ENCODE peak calls at places on chromosomes 16 and 17, in eight cellular contexts. One of them, this sample, is unnamed.
A peak's percentile ranks its signal among the peaks of the same experiment; 100 is the strongest.

GRCh38 chr17:64491034-64491860 is 5.6 kb downstream of the POLG2 start:
- DNase-seq in activated CD4-positive, alpha-beta T cell treated with anti-CD3 and anti-CD28 coated beads for 48 hours: peak; percentile 71
- DNase-seq in kidney epithelial cell: no peak
- DNase-seq in lower leg skin: no peak
- DNase-seq in fibroblast of pulmonary artery: peak; percentile 74
- DNase-seq in myocyte: peak; percentile 54
- DNase-seq in EH: peak; percentile 56
- DNase-seq in fibroblast of the conjunctiva: no peak
- DNase-seq in this sample: peak; percentile 22

GRCh38 chr16:75236736-75237397 is 14.6 kb downstream of the BCAR1 start:
- DNase-seq in activated CD4-positive, alpha-beta T cell treated with anti-CD3 and anti-CD28 coated beads for 48 hours: no peak
- DNase-seq in kidney epithelial cell: no peak
- DNase-seq in lower leg skin: no peak
- DNase-seq in fibroblast of pulmonary artery: no peak
- DNase-seq in myocyte: no peak
- DNase-seq in EH: no peak
- DNase-seq in fibroblast of the conjunctiva: no peak
- DNase-seq in this sample: no peak

GRCh38 chr17:34730816-34731215 is 151.4 kb downstream of the TMEM132E start:
- DNase-seq in activated CD4-positive, alpha-beta T cell treated with anti-CD3 and anti-CD28 coated beads for 48 hours: no peak
- DNase-seq in kidney epithelial cell: no peak
- DNase-seq in lower leg skin: peak; percentile 58
- DNase-seq in fibroblast of pulmonary artery: no peak
- DNase-seq in myocyte: no peak
- DNase-seq in EH: no peak
- DNase-seq in fibroblast of the conjunctiva: no peak
- DNase-seq in this sample: no peak

GRCh38 chr16:23965137-23965733 is 129.5 kb downstream of the PRKCB start:
- DNase-seq in activated CD4-positive, alpha-beta T cell treated with anti-CD3 and anti-CD28 coated beads for 48 hours: no peak
- DNase-seq in kidney epithelial cell: no peak
- DNase-seq in lower leg skin: peak; percentile 13
- DNase-seq in fibroblast of pulmonary artery: no peak
- DNase-seq in myocyte: no peak
- DNase-seq in EH: no peak
- DNase-seq in fibroblast of the conjunctiva: no peak
- DNase-seq in this sample: no peak

GRCh38 chr17:6868579-6868978 is 37.0 kb upstream of the TEKT1 start:
- DNase-seq in activated CD4-positive, alpha-beta T cell treated with anti-CD3 and anti-CD28 coated beads for 48 hours: no peak
- DNase-seq in kidney epithelial cell: peak; percentile 49
- DNase-seq in lower leg skin: no peak
- DNase-seq in fibroblast of pulmonary artery: no peak
- DNase-seq in myocyte: no peak
- DNase-seq in EH: no peak
- DNase-seq in fibroblast of the conjunctiva: no peak
- DNase-seq in this sample: no peak

GRCh38 chr16:66904846-66905632 is 13.6 kb downstream of the CDH16 start:
- DNase-seq in activated CD4-positive, alpha-beta T cell treated with anti-CD3 and anti-CD28 coated beads for 48 hours: no peak
- DNase-seq in kidney epithelial cell: no peak
- DNase-seq in lower leg skin: peak; percentile 85
- DNase-seq in fibroblast of pulmonary artery: no peak
- DNase-seq in myocyte: no peak
- DNase-seq in EH: peak; percentile 44
- DNase-seq in fibroblast of the conjunctiva: no peak
- DNase-seq in this sample: no peak

GRCh38 chr17:18963126-18964017 is 11.4 kb downstream of the SLC5A10 start:
- DNase-seq in activated CD4-positive, alpha-beta T cell treated with anti-CD3 and anti-CD28 coated beads for 48 hours: peak; percentile 35
- DNase-seq in kidney epithelial cell: no peak
- DNase-seq in lower leg skin: peak; percentile 82
- DNase-seq in fibroblast of pulmonary artery: no peak
- DNase-seq in myocyte: no peak
- DNase-seq in EH: peak; percentile 40
- DNase-seq in fibroblast of the conjunctiva: no peak
- DNase-seq in this sample: no peak

GRCh38 chr17:59371426-59372099 is 40.1 kb downstream of the YPEL2 start:
- DNase-seq in activated CD4-positive, alpha-beta T cell treated with anti-CD3 and anti-CD28 coated beads for 48 hours: no peak
- DNase-seq in kidney epithelial cell: no peak
- DNase-seq in lower leg skin: peak; percentile 89
- DNase-seq in fibroblast of pulmonary artery: peak; percentile 44
- DNase-seq in myocyte: peak; percentile 47
- DNase-seq in EH: peak; percentile 60
- DNase-seq in fibroblast of the conjunctiva: no peak
- DNase-seq in this sample: no peak

GRCh38 chr16:10765772-10766171 is 22.1 kb downstream of the NUBP1 start:
- DNase-seq in activated CD4-positive, alpha-beta T cell treated with anti-CD3 and anti-CD28 coated beads for 48 hours: no peak
- DNase-seq in kidney epithelial cell: no peak
- DNase-seq in lower leg skin: no peak
- DNase-seq in fibroblast of pulmonary artery: no peak
- DNase-seq in myocyte: no peak
- DNase-seq in EH: no peak
- DNase-seq in fibroblast of the conjunctiva: no peak
- DNase-seq in this sample: no peak

GRCh38 chr16:24045641-24046040 is 209.9 kb downstream of the PRKCB start:
- DNase-seq in activated CD4-positive, alpha-beta T cell treated with anti-CD3 and anti-CD28 coated beads for 48 hours: no peak
- DNase-seq in kidney epithelial cell: no peak
- DNase-seq in lower leg skin: no peak
- DNase-seq in fibroblast of pulmonary artery: no peak
- DNase-seq in myocyte: no peak
- DNase-seq in EH: no peak
- DNase-seq in fibroblast of the conjunctiva: no peak
- DNase-seq in this sample: peak; percentile 24

GRCh38 chr17:35847006-35847405 is 21.7 kb downstream of the HEATR9 start:
- DNase-seq in activated CD4-positive, alpha-beta T cell treated with anti-CD3 and anti-CD28 coated beads for 48 hours: no peak
- DNase-seq in kidney epithelial cell: no peak
- DNase-seq in lower leg skin: no peak
- DNase-seq in fibroblast of pulmonary artery: no peak
- DNase-seq in myocyte: no peak
- DNase-seq in EH: no peak
- DNase-seq in fibroblast of the conjunctiva: no peak
- DNase-seq in this sample: no peak

GRCh38 chr16:12155235-12155634 is 178.7 kb downstream of the SNX29 start:
- DNase-seq in activated CD4-positive, alpha-beta T cell treated with anti-CD3 and anti-CD28 coated beads for 48 hours: no peak
- DNase-seq in kidney epithelial cell: no peak
- DNase-seq in lower leg skin: no peak
- DNase-seq in fibroblast of pulmonary artery: no peak
- DNase-seq in myocyte: no peak
- DNase-seq in EH: no peak
- DNase-seq in fibroblast of the conjunctiva: no peak
- DNase-seq in this sample: no peak

GRCh38 chr16:50303041-50303604 is 36.8 kb downstream of the ADCY7 start:
- DNase-seq in activated CD4-positive, alpha-beta T cell treated with anti-CD3 and anti-CD28 coated beads for 48 hours: no peak
- DNase-seq in kidney epithelial cell: no peak
- DNase-seq in lower leg skin: peak; percentile 34
- DNase-seq in fibroblast of pulmonary artery: no peak
- DNase-seq in myocyte: peak; percentile 60
- DNase-seq in EH: peak; percentile 16
- DNase-seq in fibroblast of the conjunctiva: no peak
- DNase-seq in this sample: no peak

GRCh38 chr17:42526031-42526444 is 10.0 kb upstream of the NAGLU start:
- DNase-seq in activated CD4-positive, alpha-beta T cell treated with anti-CD3 and anti-CD28 coated beads for 48 hours: no peak
- DNase-seq in kidney epithelial cell: no peak
- DNase-seq in lower leg skin: no peak
- DNase-seq in fibroblast of pulmonary artery: peak; percentile 53
- DNase-seq in myocyte: peak; percentile 44
- DNase-seq in EH: peak; percentile 95
- DNase-seq in fibroblast of the conjunctiva: no peak
- DNase-seq in this sample: no peak

GRCh38 chr17:5468075-5468473 is 708 bp downstream of the DHX33 start:
- DNase-seq in activated CD4-positive, alpha-beta T cell treated with anti-CD3 and anti-CD28 coated beads for 48 hours: peak; percentile 37
- DNase-seq in kidney epithelial cell: no peak
- DNase-seq in lower leg skin: no peak
- DNase-seq in fibroblast of pulmonary artery: no peak
- DNase-seq in myocyte: no peak
- DNase-seq in EH: no peak
- DNase-seq in fibroblast of the conjunctiva: no peak
- DNase-seq in this sample: peak; percentile 16

GRCh38 chr16:4915226-4915761 is 21.7 kb downstream of the PPL start:
- DNase-seq in activated CD4-positive, alpha-beta T cell treated with anti-CD3 and anti-CD28 coated beads for 48 hours: no peak
- DNase-seq in kidney epithelial cell: peak; percentile 88
- DNase-seq in lower leg skin: no peak
- DNase-seq in fibroblast of pulmonary artery: peak; percentile 29
- DNase-seq in myocyte: peak; percentile 100
- DNase-seq in EH: peak; percentile 78
- DNase-seq in fibroblast of the conjunctiva: peak; percentile 68
- DNase-seq in this sample: peak; percentile 77

GRCh38 chr16:49947907-49948678 is 76.9 kb upstream of the CNEP1R1 start:
- DNase-seq in activated CD4-positive, alpha-beta T cell treated with anti-CD3 and anti-CD28 coated beads for 48 hours: no peak
- DNase-seq in kidney epithelial cell: no peak
- DNase-seq in lower leg skin: no peak
- DNase-seq in fibroblast of pulmonary artery: no peak
- DNase-seq in myocyte: no peak
- DNase-seq in EH: no peak
- DNase-seq in fibroblast of the conjunctiva: no peak
- DNase-seq in this sample: no peak

GRCh38 chr17:65074778-65075250 is 18.3 kb upstream of the GNA13 start:
- DNase-seq in activated CD4-positive, alpha-beta T cell treated with anti-CD3 and anti-CD28 coated beads for 48 hours: no peak
- DNase-seq in kidney epithelial cell: no peak
- DNase-seq in lower leg skin: no peak
- DNase-seq in fibroblast of pulmonary artery: peak; percentile 57
- DNase-seq in myocyte: no peak
- DNase-seq in EH: peak; percentile 56
- DNase-seq in fibroblast of the conjunctiva: no peak
- DNase-seq in this sample: peak; percentile 23

GRCh38 chr17:76410328-76410965 is 26.0 kb downstream of the SPHK1 start:
- DNase-seq in activated CD4-positive, alpha-beta T cell treated with anti-CD3 and anti-CD28 coated beads for 48 hours: no peak
- DNase-seq in kidney epithelial cell: no peak
- DNase-seq in lower leg skin: no peak
- DNase-seq in fibroblast of pulmonary artery: no peak
- DNase-seq in myocyte: no peak
- DNase-seq in EH: no peak
- DNase-seq in fibroblast of the conjunctiva: no peak
- DNase-seq in this sample: no peak

GRCh38 chr16:18945233-18945632 is 19.0 kb upstream of the SMG1 start:
- DNase-seq in activated CD4-positive, alpha-beta T cell treated with anti-CD3 and anti-CD28 coated beads for 48 hours: no peak
- DNase-seq in kidney epithelial cell: no peak
- DNase-seq in lower leg skin: no peak
- DNase-seq in fibroblast of pulmonary artery: no peak
- DNase-seq in myocyte: no peak
- DNase-seq in EH: no peak
- DNase-seq in fibroblast of the conjunctiva: no peak
- DNase-seq in this sample: no peak

GRCh38 chr17:48636177-48637018 is 10.2 kb upstream of the HOXB9 start:
- DNase-seq in activated CD4-positive, alpha-beta T cell treated with anti-CD3 and anti-CD28 coated beads for 48 hours: peak; percentile 89
- DNase-seq in kidney epithelial cell: peak; percentile 80
- DNase-seq in lower leg skin: peak; percentile 92
- DNase-seq in fibroblast of pulmonary artery: peak; percentile 59
- DNase-seq in myocyte: peak; percentile 80
- DNase-seq in EH: peak; percentile 48
- DNase-seq in fibroblast of the conjunctiva: peak; percentile 4
- DNase-seq in this sample: peak; percentile 97

GRCh38 chr17:1561420-1562177 is 993 bp downstream of the PITPNA start:
- DNase-seq in activated CD4-positive, alpha-beta T cell treated with anti-CD3 and anti-CD28 coated beads for 48 hours: peak; percentile 49
- DNase-seq in kidney epithelial cell: no peak
- DNase-seq in lower leg skin: no peak
- DNase-seq in fibroblast of pulmonary artery: peak; percentile 16
- DNase-seq in myocyte: peak; percentile 22
- DNase-seq in EH: peak; percentile 29
- DNase-seq in fibroblast of the conjunctiva: no peak
- DNase-seq in this sample: no peak

GRCh38 chr17:80190716-80191115 is 20.9 kb downstream of the CARD14 start:
- DNase-seq in activated CD4-positive, alpha-beta T cell treated with anti-CD3 and anti-CD28 coated beads for 48 hours: no peak
- DNase-seq in kidney epithelial cell: no peak
- DNase-seq in lower leg skin: no peak
- DNase-seq in fibroblast of pulmonary artery: no peak
- DNase-seq in myocyte: no peak
- DNase-seq in EH: no peak
- DNase-seq in fibroblast of the conjunctiva: no peak
- DNase-seq in this sample: no peak

GRCh38 chr17:28057731-28058246 is 15.3 kb downstream of the NLK start:
- DNase-seq in activated CD4-positive, alpha-beta T cell treated with anti-CD3 and anti-CD28 coated beads for 48 hours: no peak
- DNase-seq in kidney epithelial cell: no peak
- DNase-seq in lower leg skin: no peak
- DNase-seq in fibroblast of pulmonary artery: peak; percentile 39
- DNase-seq in myocyte: no peak
- DNase-seq in EH: peak; percentile 52
- DNase-seq in fibroblast of the conjunctiva: no peak
- DNase-seq in this sample: no peak

GRCh38 chr17:72613411-72614292 is 478.8 kb downstream of the SLC39A11 start:
- DNase-seq in activated CD4-positive, alpha-beta T cell treated with anti-CD3 and anti-CD28 coated beads for 48 hours: no peak
- DNase-seq in kidney epithelial cell: peak; percentile 65
- DNase-seq in lower leg skin: no peak
- DNase-seq in fibroblast of pulmonary artery: peak; percentile 30
- DNase-seq in myocyte: peak; percentile 87
- DNase-seq in EH: peak; percentile 76
- DNase-seq in fibroblast of the conjunctiva: peak; percentile 10
- DNase-seq in this sample: no peak

GRCh38 chr16:86019446-86020047 is 120.6 kb downstream of the IRF8 start:
- DNase-seq in activated CD4-positive, alpha-beta T cell treated with anti-CD3 and anti-CD28 coated beads for 48 hours: peak; percentile 36
- DNase-seq in kidney epithelial cell: no peak
- DNase-seq in lower leg skin: peak; percentile 42
- DNase-seq in fibroblast of pulmonary artery: no peak
- DNase-seq in myocyte: no peak
- DNase-seq in EH: no peak
- DNase-seq in fibroblast of the conjunctiva: no peak
- DNase-seq in this sample: no peak

GRCh38 chr16:66925322-66925840 is at the start of gene RRAD:
- DNase-seq in activated CD4-positive, alpha-beta T cell treated with anti-CD3 and anti-CD28 coated beads for 48 hours: no peak
- DNase-seq in kidney epithelial cell: peak; percentile 61
- DNase-seq in lower leg skin: no peak
- DNase-seq in fibroblast of pulmonary artery: peak; percentile 36
- DNase-seq in myocyte: peak; percentile 41
- DNase-seq in EH: peak; percentile 36
- DNase-seq in fibroblast of the conjunctiva: no peak
- DNase-seq in this sample: no peak

GRCh38 chr16:54312502-54312991 is 26.0 kb upstream of the IRX3 start:
- DNase-seq in activated CD4-positive, alpha-beta T cell treated with anti-CD3 and anti-CD28 coated beads for 48 hours: no peak
- DNase-seq in kidney epithelial cell: no peak
- DNase-seq in lower leg skin: no peak
- DNase-seq in fibroblast of pulmonary artery: no peak
- DNase-seq in myocyte: no peak
- DNase-seq in EH: no peak
- DNase-seq in fibroblast of the conjunctiva: no peak
- DNase-seq in this sample: no peak

GRCh38 chr16:49696414-49697101 is 159.4 kb downstream of the ZNF423 start:
- DNase-seq in activated CD4-positive, alpha-beta T cell treated with anti-CD3 and anti-CD28 coated beads for 48 hours: no peak
- DNase-seq in kidney epithelial cell: no peak
- DNase-seq in lower leg skin: no peak
- DNase-seq in fibroblast of pulmonary artery: no peak
- DNase-seq in myocyte: no peak
- DNase-seq in EH: no peak
- DNase-seq in fibroblast of the conjunctiva: no peak
- DNase-seq in this sample: peak; percentile 72

GRCh38 chr16:79150128-79150527 is 450.4 kb downstream of the MAF start:
- DNase-seq in activated CD4-positive, alpha-beta T cell treated with anti-CD3 and anti-CD28 coated beads for 48 hours: no peak
- DNase-seq in kidney epithelial cell: no peak
- DNase-seq in lower leg skin: no peak
- DNase-seq in fibroblast of pulmonary artery: no peak
- DNase-seq in myocyte: no peak
- DNase-seq in EH: no peak
- DNase-seq in fibroblast of the conjunctiva: no peak
- DNase-seq in this sample: no peak

GRCh38 chr17:28551421-28552186 is 820 bp downstream of the UNC119 start:
- DNase-seq in activated CD4-positive, alpha-beta T cell treated with anti-CD3 and anti-CD28 coated beads for 48 hours: no peak
- DNase-seq in kidney epithelial cell: no peak
- DNase-seq in lower leg skin: no peak
- DNase-seq in fibroblast of pulmonary artery: peak; percentile 19
- DNase-seq in myocyte: peak; percentile 83
- DNase-seq in EH: peak; percentile 43
- DNase-seq in fibroblast of the conjunctiva: no peak
- DNase-seq in this sample: peak; percentile 78

GRCh38 chr17:4499431-4500187 is 928 bp downstream of the SPNS2 start:
- DNase-seq in activated CD4-positive, alpha-beta T cell treated with anti-CD3 and anti-CD28 coated beads for 48 hours: no peak
- DNase-seq in kidney epithelial cell: no peak
- DNase-seq in lower leg skin: no peak
- DNase-seq in fibroblast of pulmonary artery: no peak
- DNase-seq in myocyte: no peak
- DNase-seq in EH: no peak
- DNase-seq in fibroblast of the conjunctiva: no peak
- DNase-seq in this sample: no peak

GRCh38 chr17:82065193-82065637 is 389 bp downstream of the DUS1L start:
- DNase-seq in activated CD4-positive, alpha-beta T cell treated with anti-CD3 and anti-CD28 coated beads for 48 hours: peak; percentile 49
- DNase-seq in kidney epithelial cell: no peak
- DNase-seq in lower leg skin: no peak
- DNase-seq in fibroblast of pulmonary artery: peak; percentile 31
- DNase-seq in myocyte: peak; percentile 29
- DNase-seq in EH: peak; percentile 55
- DNase-seq in fibroblast of the conjunctiva: no peak
- DNase-seq in this sample: no peak